ENCODE peak calls at places on chromosomes 5 and 9, in seven cellular contexts. F, P, J, T, I, W and Q are unnamed samples.
A peak's percentile ranks its signal among the peaks of the same experiment; 100 is the strongest.

GRCh38 chr5:33309076-33309475 is 131.7 kb upstream of the TARS1 start:
- DNase-seq in P (no peak), T (no peak), F (no peak), I (no peak), W (no peak), J (no peak), Q (no peak)

GRCh38 chr9:93672622-93673270 is 96.4 kb downstream of the PHF2 start:
- DNase-seq in W (peak; percentile 6), P (no peak), T (no peak), J (no peak), I (peak; percentile 24), F (no peak), Q (no peak)

GRCh38 chr5:76688836-76689235 is 27.1 kb upstream of the F2R start:
- DNase-seq in F (peak; percentile 24), W (no peak), J (no peak), T (no peak), I (no peak), P (peak; percentile 75), Q (no peak)

GRCh38 chr9:109440797-109441287 is 57.3 kb downstream of the PTPN3 start:
- DNase-seq in F (peak; percentile 82), J (peak; percentile 58), I (no peak), P (peak; percentile 90), T (peak; percentile 95), W (peak; percentile 41), Q (peak; percentile 77)

GRCh38 chr5:102794047-102794446 is 38.9 kb downstream of the PAM start:
- DNase-seq in W (no peak), P (no peak), I (no peak), T (peak; percentile 28), F (no peak), J (no peak), Q (no peak)

GRCh38 chr5:164562271-164562856 is 1056.9 kb downstream of the MAT2B start:
- DNase-seq in F (no peak), W (no peak), T (no peak), J (no peak), P (peak; percentile 3), I (no peak), Q (no peak)

GRCh38 chr9:97501177-97501971 is at the start of gene TMOD1:
- DNase-seq in P (no peak), F (no peak), J (peak; percentile 69), W (peak; percentile 39), T (peak; percentile 73), I (peak; percentile 90), Q (peak; percentile 50)

GRCh38 chr9:124270504-124271335 is 13.0 kb downstream of the NEK6 start:
- DNase-seq in T (no peak), P (no peak), I (peak; percentile 71), W (no peak), J (no peak), F (no peak), Q (no peak)

GRCh38 chr5:17897776-17898175 is 263.5 kb downstream of the TAF11L14 start:
- DNase-seq in P (no peak), I (no peak), J (no peak), T (no peak), F (no peak), W (no peak), Q (no peak)

GRCh38 chr9:85186218-85186585 is 516.7 kb downstream of the NTRK2 start:
- DNase-seq in J (no peak), I (no peak), P (no peak), W (no peak), T (no peak), F (no peak), Q (no peak)

GRCh38 chr9:120378680-120379079 is 201.3 kb downstream of the CDK5RAP2 start:
- DNase-seq in I (no peak), T (no peak), F (no peak), W (no peak), J (no peak), P (no peak), Q (no peak)

GRCh38 chr9:90069107-90069506 is 464.3 kb downstream of the GADD45G start:
- DNase-seq in F (no peak), T (no peak), P (no peak), I (no peak), W (no peak), J (no peak), Q (no peak)

GRCh38 chr9:3868012-3868411 is 342.2 kb upstream of the RFX3 start:
- DNase-seq in T (no peak), F (peak; percentile 34), W (no peak), J (no peak), P (peak; percentile 48), I (no peak), Q (no peak)

GRCh38 chr9:95629585-95629984 is 112.8 kb upstream of the PTCH1 start:
- DNase-seq in I (no peak), W (no peak), F (no peak), P (no peak), J (no peak), T (no peak), Q (no peak)

GRCh38 chr9:98248737-98249474 is 6.5 kb downstream of the TBC1D2 start:
- DNase-seq in P (peak; percentile 99), F (peak; percentile 89), I (peak; percentile 75), T (no peak), J (peak; percentile 21), W (no peak), Q (no peak)

GRCh38 chr9:33193818-33194217 is 26.7 kb upstream of the B4GALT1 start:
- DNase-seq in J (no peak), F (no peak), P (no peak), W (no peak), T (no peak), I (no peak), Q (no peak)

GRCh38 chr5:150320048-150320555 is 17.4 kb upstream of the ARSI start:
- DNase-seq in T (no peak), I (peak; percentile 82), P (peak; percentile 94), W (no peak), F (peak; percentile 93), J (peak; percentile 70), Q (no peak)

GRCh38 chr5:157232706-157233105 is 33.2 kb upstream of the CYFIP2 start:
- DNase-seq in W (no peak), J (no peak), F (no peak), I (no peak), T (no peak), P (no peak), Q (no peak)

GRCh38 chr9:132283863-132284262 is 70.9 kb downstream of the SETX start:
- DNase-seq in F (peak; percentile 31), P (no peak), T (no peak), J (no peak), I (no peak), W (no peak), Q (no peak)

GRCh38 chr5:159417170-159417569 is 86.9 kb upstream of the IL12B start:
- DNase-seq in J (no peak), P (no peak), T (no peak), F (no peak), I (no peak), W (no peak), Q (no peak)

GRCh38 chr5:159416438-159416837 is 86.2 kb upstream of the IL12B start:
- DNase-seq in F (no peak), W (no peak), I (no peak), J (no peak), P (no peak), T (no peak), Q (no peak)

GRCh38 chr5:159422371-159422770 is 92.1 kb upstream of the IL12B start:
- DNase-seq in F (peak; percentile 32), T (no peak), W (no peak), I (no peak), J (no peak), P (peak; percentile 42), Q (no peak)

GRCh38 chr5:159415301-159415937 is 85.1 kb upstream of the IL12B start:
- DNase-seq in J (no peak), W (no peak), F (peak; percentile 13), I (no peak), T (no peak), P (peak; percentile 25), Q (no peak)

DNA sequence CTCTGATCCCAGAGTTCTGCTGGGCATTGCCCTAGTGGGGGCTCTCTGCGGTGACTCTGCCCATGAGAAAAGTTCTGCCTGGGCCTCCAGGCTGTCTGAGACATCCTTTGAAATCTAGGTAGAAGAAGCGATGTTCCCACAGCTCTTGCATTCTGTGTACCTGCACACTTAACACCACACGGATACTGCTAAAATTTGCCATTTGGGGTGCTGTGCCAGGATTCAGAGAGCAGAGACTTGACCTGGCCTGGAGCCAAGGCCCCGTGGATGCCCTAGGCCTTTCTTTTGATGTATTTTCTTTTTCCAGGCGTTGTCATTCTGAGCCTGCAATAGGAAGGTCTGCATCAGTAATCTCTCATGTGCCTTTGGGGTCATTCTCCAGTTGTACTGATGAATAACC is 89.3 kb upstream of the IL12B start:
- DNase-seq in J (peak; percentile 37), P (no peak), T (peak; percentile 44), F (no peak), W (no peak), I (no peak), Q (no peak)
- TF ChIP-seq CTCF in J (peak; percentile 24), P (no peak), T (peak; percentile 38), F (no peak), W (no peak), I (no peak), Q (no peak)

DNA sequence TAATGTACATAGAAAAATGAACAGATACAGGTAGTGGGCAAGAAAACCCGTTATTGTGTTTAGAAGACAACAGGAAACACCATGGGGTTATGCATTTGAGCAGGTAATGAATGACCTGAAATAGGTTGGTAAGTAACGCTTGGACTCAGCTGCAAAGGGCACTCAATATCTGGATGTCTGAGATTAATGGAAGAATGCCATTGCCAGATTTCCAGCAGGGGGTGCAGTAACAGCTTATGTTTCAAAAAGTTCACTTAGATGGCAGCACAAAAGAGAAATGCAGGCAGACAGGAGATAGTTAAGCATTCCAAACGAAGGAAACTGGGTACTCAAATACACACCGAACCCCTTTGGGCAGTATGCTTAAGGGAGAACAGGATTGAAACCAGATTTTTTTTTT is 285.5 kb upstream of the VLDLR start:
- DNase-seq in F (peak; percentile 10), P (peak; percentile 27), W (no peak), I (no peak), T (no peak), J (no peak), Q (peak; percentile 2)
- TF ChIP-seq CTCF in F (peak; percentile 37), P (no peak), W (peak; percentile 31), I (peak; percentile 12), T (peak; percentile 22), J (no peak), Q (no peak)

DNA sequence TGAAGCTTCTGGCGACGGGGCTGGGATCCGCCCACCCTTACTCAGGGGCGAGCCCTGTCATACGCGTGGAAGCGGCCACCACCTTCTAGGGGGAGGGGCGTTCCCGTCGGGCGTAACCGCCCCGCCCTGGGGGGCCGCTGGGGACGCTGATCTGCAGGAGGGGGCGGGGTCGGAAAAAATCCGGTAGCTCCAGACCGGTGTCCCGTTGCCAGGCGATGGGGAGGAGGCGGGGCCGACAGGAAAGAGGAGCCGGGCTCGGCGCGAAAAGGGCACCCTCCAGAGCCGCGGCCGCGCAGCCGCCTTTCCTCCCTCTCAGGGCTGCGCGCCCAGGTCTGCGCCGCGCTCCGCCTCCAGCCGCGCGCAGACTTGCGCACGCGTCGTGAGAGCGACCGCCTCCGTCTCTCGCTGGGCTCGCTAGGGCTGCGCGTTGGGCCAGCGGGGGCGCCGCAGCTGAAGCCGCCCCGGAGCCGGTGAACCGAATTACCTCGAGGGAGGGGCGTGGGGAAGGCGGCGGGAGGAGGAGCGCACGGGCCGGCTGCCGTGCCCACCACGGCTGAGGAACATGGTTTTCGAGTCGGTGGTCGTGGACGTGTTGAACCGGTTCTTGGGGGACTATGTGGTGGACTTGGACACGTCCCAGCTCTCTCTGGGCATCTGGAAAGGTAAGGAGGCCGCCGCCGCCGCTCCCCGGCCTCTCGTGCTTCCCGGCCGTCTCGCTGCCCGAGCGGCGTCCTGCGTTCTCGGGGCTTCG is at the start of gene VPS13A:
- DNase-seq in P (peak; percentile 83), I (peak; percentile 95), W (peak; percentile 93), F (peak; percentile 83), J (peak; percentile 93), T (peak; percentile 99), Q (peak; percentile 98)
- TF ChIP-seq CTCF in P (no peak), I (peak; percentile 29), W (peak; percentile 40), F (peak; percentile 3), J (no peak), T (peak; percentile 7), Q (no peak)

GRCh38 chr9:126386088-126386487 is 59.5 kb downstream of the MVB12B start:
- DNase-seq in W (no peak), P (no peak), F (no peak), I (no peak), T (peak; percentile 58), J (no peak), Q (no peak)
- TF ChIP-seq CTCF in W (peak; percentile 38), P (peak; percentile 21), F (peak; percentile 30), I (peak; percentile 27), T (peak; percentile 72), J (no peak), Q (no peak)